ENCODE peak calls at places on chromosomes 12 and 14, in nine cellular contexts. C is stimulated activated naive CD8-positive, alpha-beta T cell treated with anti-CD3 and anti-CD28 coated beads, Interleukin-15, Interleukin-2, amounts not matched to agents 100 U/mL and 50 U/mL, for 24 hours; M is psoas muscle; O is fibroblast of lung; L is T-helper 1 cell; A is activated naive CD4-positive, alpha-beta T cell treated with anti-CD3 and anti-CD28 coated beads for 36 hours; N is A549; I is fibroblast of the conjunctiva; T is iPS-NIHi11. W is an unnamed sample.

GRCh38 chr12:19158909-19159308 is 29.4 kb downstream of the PLEKHA5 start:
- DNase-seq in M (no peak), N (no peak), C (no peak), A (no peak), I (no peak), L (no peak), T (no peak), O (peak; percentile 48), W (peak; percentile 69)

GRCh38 chr12:52965337-52965731 is 16.4 kb downstream of the KRT18 start:
- DNase-seq in I (no peak), A (no peak), N (no peak), M (no peak), C (no peak), O (no peak), L (no peak), T (peak; percentile 76), W (no peak)

GRCh38 chr12:108231909-108232434 is 102.9 kb downstream of the WSCD2 start:
- DNase-seq in L (no peak), A (no peak), C (no peak), N (no peak), T (no peak), M (no peak), I (no peak), O (no peak), W (no peak)

GRCh38 chr12:6376079-6376941 is 947 bp upstream of the SCNN1A start:
- DNase-seq in I (no peak), C (no peak), M (peak; percentile 65), O (peak; percentile 73), A (no peak), N (peak; percentile 78), L (no peak), T (peak; percentile 87), W (peak; percentile 53)

GRCh38 chr12:51740536-51740935 is 108.0 kb downstream of the FIGNL2 start:
- DNase-seq in L (no peak), A (no peak), O (no peak), C (no peak), I (no peak), N (no peak), M (no peak), T (no peak), W (no peak)

GRCh38 chr12:92437452-92437851 is 265.3 kb upstream of the PLEKHG7 start:
- DNase-seq in A (no peak), M (no peak), T (no peak), L (no peak), N (no peak), O (no peak), C (no peak), I (no peak), W (no peak)

GRCh38 chr12:49251357-49251756 is 13.5 kb upstream of the TUBA1C start:
- DNase-seq in I (no peak), A (no peak), C (no peak), M (no peak), L (no peak), N (no peak), O (no peak), T (no peak), W (no peak)

GRCh38 chr14:90368946-90369721 is 27.7 kb upstream of the CALM1 start:
- DNase-seq in A (no peak), O (peak; percentile 24), N (peak; percentile 58), T (no peak), L (no peak), C (no peak), M (no peak), I (no peak), W (no peak)

GRCh38 chr14:60656755-60657608 is 7.7 kb upstream of the SIX1 start:
- DNase-seq in A (peak; percentile 39), L (no peak), C (peak; percentile 48), M (peak; percentile 88), I (peak; percentile 68), O (peak; percentile 68), N (peak; percentile 75), T (peak; percentile 70), W (peak; percentile 74)

GRCh38 chr14:67221248-67221981 is 19.8 kb upstream of the PALS1 start:
- DNase-seq in N (peak; percentile 29), L (no peak), A (no peak), M (no peak), O (peak; percentile 95), C (no peak), T (no peak), I (no peak), W (no peak)

GRCh38 chr12:1350055-1350933 is 244.1 kb downstream of the FBXL14 start:
- DNase-seq in N (peak; percentile 54), M (no peak), O (peak; percentile 95), C (no peak), T (no peak), I (peak; percentile 28), L (no peak), A (no peak), W (peak; percentile 34)

GRCh38 chr12:50181691-50182090 is 14.5 kb upstream of the CERS5 start:
- DNase-seq in A (no peak), I (no peak), O (no peak), M (no peak), C (no peak), N (no peak), T (no peak), L (no peak), W (no peak)

GRCh38 chr12:28088566-28089277 is 101.5 kb upstream of the CCDC91 start:
- DNase-seq in C (no peak), N (peak; percentile 7), I (no peak), M (no peak), A (no peak), O (no peak), L (no peak), T (peak; percentile 27), W (no peak)

GRCh38 chr12:122523280-122523679 is 3.5 kb downstream of the RSRC2 start:
- DNase-seq in N (peak; percentile 32), T (no peak), C (no peak), O (peak; percentile 66), M (no peak), I (no peak), A (no peak), L (no peak), W (no peak)

GRCh38 chr12:120879102-120879501 is 25.1 kb downstream of the SPPL3 start:
- DNase-seq in C (no peak), L (no peak), O (no peak), N (no peak), A (no peak), M (no peak), T (no peak), I (no peak), W (no peak)

GRCh38 chr14:72893636-72894322 is at the start of gene DPF3:
- DNase-seq in N (peak; percentile 90), I (peak; percentile 95), C (peak; percentile 94), L (peak; percentile 87), O (peak; percentile 95), T (peak; percentile 97), A (peak; percentile 91), M (peak; percentile 98), W (peak; percentile 96)

GRCh38 chr12:109999983-110000505 is 814 bp downstream of the ANKRD13A start:
- DNase-seq in O (peak; percentile 57), L (no peak), C (no peak), N (no peak), T (peak; percentile 22), M (no peak), A (peak; percentile 34), I (no peak), W (peak; percentile 19)

GRCh38 chr14:64541261-64541970 is 875 bp downstream of the HSPA2 start:
- DNase-seq in C (no peak), I (no peak), L (peak; percentile 10), M (peak; percentile 69), A (peak; percentile 8), O (peak; percentile 18), N (peak; percentile 18), T (no peak), W (no peak)

GRCh38 chr14:64705406-64706118 is 1.3 kb downstream of the PLEKHG3 start:
- DNase-seq in I (no peak), C (no peak), N (no peak), O (no peak), T (no peak), A (peak; percentile 4), M (no peak), L (no peak), W (no peak)

GRCh38 chr12:101777476-101777875 is 38.2 kb upstream of the SYCP3 start:
- DNase-seq in T (no peak), I (no peak), O (no peak), A (no peak), L (no peak), N (no peak), M (no peak), C (no peak), W (no peak)

GRCh38 chr14:85714046-85714445 is 184.1 kb downstream of the FLRT2 start:
- DNase-seq in T (no peak), M (no peak), N (no peak), A (no peak), O (no peak), L (no peak), C (no peak), I (no peak), W (no peak)

GRCh38 chr12:58465418-58465817 is 454.9 kb downstream of the LRIG3 start:
- DNase-seq in A (no peak), M (no peak), N (no peak), L (no peak), T (no peak), I (no peak), C (no peak), O (peak; percentile 50), W (peak; percentile 30)

GRCh38 chr12:59069481-59069880 is 149.2 kb upstream of the LRIG3 start:
- DNase-seq in L (no peak), C (no peak), M (no peak), O (no peak), I (no peak), A (no peak), N (no peak), T (no peak), W (no peak)

GRCh38 chr12:24044973-24045703 is 95.7 kb upstream of the SOX5 start:
- DNase-seq in O (no peak), I (no peak), C (no peak), L (no peak), N (no peak), M (no peak), A (no peak), T (no peak), W (no peak)

GRCh38 chr12:75289678-75290200 is 40.4 kb downstream of the CAPS2 start:
- DNase-seq in A (no peak), L (no peak), O (peak; percentile 12), N (peak; percentile 23), C (no peak), T (no peak), M (no peak), I (peak; percentile 3), W (no peak)

GRCh38 chr12:59927041-59927440 is 331.2 kb downstream of the SLC16A7 start:
- DNase-seq in C (no peak), I (no peak), N (no peak), O (peak; percentile 16), L (no peak), T (no peak), A (no peak), M (no peak), W (no peak)

GRCh38 chr12:94973202-94973601 is 30.3 kb downstream of the NDUFA12 start:
- DNase-seq in T (no peak), I (peak; percentile 20), N (no peak), O (peak; percentile 65), M (no peak), A (no peak), L (no peak), C (no peak), W (peak; percentile 33)

W was measured in cardiac muscle cell.